ENCODE peak calls at places on chromosomes 1 and 21, in nine cellular contexts. Q, X, E, A, L, V, K, I and C are unnamed samples.

GRCh38 chr1:117859901-117860300 is 69.5 kb downstream of the GDAP2 start:
- DNase-seq in Q (no peak), X (no peak), E (no peak), A (no peak), L (no peak), V (no peak), K (no peak), I (no peak), C (no peak)

GRCh38 chr21:44940116-44940631 is 345 bp downstream of the SLX9 start:
- DNase-seq in Q (no peak), X (no peak), E (peak), A (no peak), L (no peak), V (no peak), K (no peak), I (no peak), C (no peak)

GRCh38 chr1:192546596-192547199 is 28.9 kb upstream of the RGS1 start:
- DNase-seq in Q (no peak), X (no peak), E (peak), A (peak), L (no peak), V (no peak), K (no peak), I (no peak), C (no peak)

GRCh38 chr21:42614811-42615342 is 38.5 kb upstream of the PDE9A start:
- DNase-seq in Q (no peak), X (no peak), E (no peak), A (no peak), L (peak), V (peak), K (no peak), I (peak), C (no peak)

GRCh38 chr1:226476657-226477319 is 68.9 kb upstream of the PARP1 start:
- DNase-seq in Q (no peak), X (no peak), E (no peak), A (no peak), L (no peak), V (no peak), K (no peak), I (no peak), C (no peak)

GRCh38 chr1:4585216-4585615 is 69.2 kb upstream of the AJAP1 start:
- DNase-seq in Q (no peak), X (no peak), E (no peak), A (no peak), L (peak), V (no peak), K (no peak), I (no peak), C (no peak)

GRCh38 chr1:159823401-159823800 is 3.3 kb upstream of the SLAMF8 start:
- DNase-seq in Q (no peak), X (no peak), E (no peak), A (no peak), L (no peak), V (no peak), K (no peak), I (no peak), C (no peak)

GRCh38 chr1:150187560-150187931 is 37.8 kb downstream of the PLEKHO1 start:
- DNase-seq in Q (no peak), X (no peak), E (no peak), A (no peak), L (no peak), V (no peak), K (no peak), I (no peak), C (no peak)

GRCh38 chr1:228783415-228784045 is 48.3 kb downstream of the RHOU start:
- DNase-seq in Q (no peak), X (no peak), E (no peak), A (peak), L (no peak), V (no peak), K (no peak), I (no peak), C (no peak)

GRCh38 chr1:7595338-7595737 is 175.8 kb upstream of the VAMP3 start:
- DNase-seq in Q (no peak), X (no peak), E (no peak), A (no peak), L (no peak), V (no peak), K (no peak), I (peak), C (no peak)

GRCh38 chr1:1394116-1394515 is 5.0 kb downstream of the CCNL2 start:
- DNase-seq in Q (no peak), X (no peak), E (no peak), A (no peak), L (no peak), V (no peak), K (no peak), I (no peak), C (no peak)

GRCh38 chr1:67211589-67212563 is 45.6 kb downstream of the IL23R start:
- DNase-seq in Q (no peak), X (no peak), E (peak), A (peak), L (peak), V (no peak), K (no peak), I (no peak), C (peak)

GRCh38 chr1:210646258-210646616 is 317.5 kb downstream of the HHAT start:
- DNase-seq in Q (no peak), X (no peak), E (no peak), A (no peak), L (no peak), V (no peak), K (no peak), I (no peak), C (no peak)

GRCh38 chr1:209248649-209249279 is 334.8 kb upstream of the CAMK1G start:
- DNase-seq in Q (peak), X (no peak), E (peak), A (peak), L (no peak), V (peak), K (no peak), I (no peak), C (no peak)

GRCh38 chr1:244614113-244614836 is 38.7 kb upstream of the DESI2 start:
- DNase-seq in Q (no peak), X (no peak), E (no peak), A (peak), L (no peak), V (peak), K (no peak), I (no peak), C (no peak)

GRCh38 chr1:163205513-163205912 is 2.8 kb upstream of the RGS5 start:
- DNase-seq in Q (no peak), X (no peak), E (no peak), A (no peak), L (no peak), V (no peak), K (no peak), I (no peak), C (no peak)

GRCh38 chr1:217066794-217067193 is 343.6 kb upstream of the ESRRG start:
- DNase-seq in Q (no peak), X (no peak), E (no peak), A (no peak), L (no peak), V (no peak), K (no peak), I (no peak), C (no peak)

GRCh38 chr21:34243562-34243961 is 120.2 kb upstream of the KCNE2 start:
- DNase-seq in Q (peak), X (peak), E (peak), A (peak), L (no peak), V (peak), K (no peak), I (no peak), C (no peak)

GRCh38 chr1:16386454-16387113 is 19.5 kb downstream of the SZRD1 start:
- DNase-seq in Q (no peak), X (no peak), E (peak), A (peak), L (no peak), V (no peak), K (peak), I (no peak), C (no peak)

GRCh38 chr21:25687787-25688186 is 46.9 kb downstream of the ATP5PF start:
- DNase-seq in Q (no peak), X (no peak), E (no peak), A (no peak), L (no peak), V (no peak), K (no peak), I (no peak), C (no peak)

GRCh38 chr1:224615861-224616760 is at the start of gene CNIH3:
- DNase-seq in Q (no peak), X (no peak), E (no peak), A (peak), L (no peak), V (peak), K (peak), I (peak), C (peak)

GRCh38 chr1:59664167-59664566 is 150.6 kb upstream of the HOOK1 start:
- DNase-seq in Q (no peak), X (no peak), E (no peak), A (no peak), L (no peak), V (no peak), K (no peak), I (no peak), C (no peak)

GRCh38 chr21:37532868-37533780 is 166.6 kb downstream of the DYRK1A start:
- DNase-seq in Q (peak), X (peak), E (no peak), A (no peak), L (no peak), V (peak), K (no peak), I (no peak), C (no peak)

GRCh38 chr1:206940588-206940936 is 5.7 kb downstream of the PIGR start:
- DNase-seq in Q (no peak), X (no peak), E (no peak), A (no peak), L (no peak), V (no peak), K (no peak), I (no peak), C (no peak)

GRCh38 chr1:26949926-26950319 is 10.3 kb downstream of the KDF1 start:
- DNase-seq in Q (no peak), X (no peak), E (no peak), A (no peak), L (no peak), V (no peak), K (no peak), I (peak), C (no peak)

GRCh38 chr1:245825128-245825901 is 670.5 kb downstream of the KIF26B start:
- DNase-seq in Q (no peak), X (peak), E (no peak), A (peak), L (no peak), V (no peak), K (no peak), I (no peak), C (no peak)

GRCh38 chr1:47792786-47793185 is 204.4 kb downstream of the TRABD2B start:
- DNase-seq in Q (no peak), X (no peak), E (no peak), A (no peak), L (no peak), V (no peak), K (no peak), I (no peak), C (no peak)

GRCh38 chr1:90718411-90719320 is 1.6 kb upstream of the BARHL2 start:
- DNase-seq in Q (no peak), X (no peak), E (no peak), A (no peak), L (no peak), V (no peak), K (no peak), I (no peak), C (no peak)

GRCh38 chr1:229621663-229622062 is 4.3 kb downstream of the TAF5L start:
- DNase-seq in Q (no peak), X (no peak), E (no peak), A (no peak), L (no peak), V (no peak), K (no peak), I (no peak), C (no peak)

GRCh38 chr1:178864326-178864725 is 6.6 kb downstream of the ANGPTL1 start:
- DNase-seq in Q (no peak), X (no peak), E (no peak), A (peak), L (no peak), V (no peak), K (no peak), I (no peak), C (no peak)

GRCh38 chr1:19840228-19840627 is 25.1 kb upstream of the RNF186 start:
- DNase-seq in Q (no peak), X (no peak), E (no peak), A (no peak), L (no peak), V (no peak), K (no peak), I (no peak), C (no peak)

GRCh38 chr1:15245593-15246325 is 1.3 kb upstream of the FHAD1 start:
- DNase-seq in Q (no peak), X (no peak), E (no peak), A (peak), L (no peak), V (no peak), K (no peak), I (no peak), C (peak)

GRCh38 chr21:16186742-16187141 is 457.0 kb downstream of the USP25 start:
- DNase-seq in Q (no peak), X (no peak), E (peak), A (peak), L (no peak), V (no peak), K (no peak), I (no peak), C (no peak)

GRCh38 chr1:3516481-3516869 is 62.0 kb downstream of the ARHGEF16 start:
- DNase-seq in Q (no peak), X (no peak), E (no peak), A (no peak), L (no peak), V (no peak), K (no peak), I (no peak), C (no peak)
- H3K27ac ChIP-seq in Q (no peak), X (no peak), E (no peak), A (no peak), L (no peak), V (no peak), K (no peak), I (no peak), C (no peak)

GRCh38 chr1:40307186-40307585 is 9.9 kb downstream of the COL9A2 start:
- DNase-seq in Q (no peak), X (no peak), E (no peak), A (no peak), L (no peak), V (no peak), K (no peak), I (no peak), C (no peak)

GRCh38 chr1:40303790-40304189 is 13.3 kb downstream of the COL9A2 start:
- DNase-seq in Q (no peak), X (no peak), E (no peak), A (no peak), L (no peak), V (no peak), K (no peak), I (no peak), C (no peak)

GRCh38 chr1:40305871-40306270 is 11.2 kb downstream of the COL9A2 start:
- DNase-seq in Q (no peak), X (no peak), E (no peak), A (no peak), L (no peak), V (no peak), K (no peak), I (no peak), C (no peak)

GRCh38 chr1:40306296-40306695 is 10.8 kb downstream of the COL9A2 start:
- DNase-seq in Q (no peak), X (no peak), E (no peak), A (no peak), L (no peak), V (peak), K (no peak), I (no peak), C (no peak)

GRCh38 chr1:40305451-40305850 is 11.6 kb downstream of the COL9A2 start:
- DNase-seq in Q (no peak), X (no peak), E (no peak), A (peak), L (no peak), V (no peak), K (no peak), I (no peak), C (no peak)
- H3K4me3 ChIP-seq in Q (no peak), X (no peak), E (no peak), A (no peak), L (no peak), V (no peak), K (no peak), I (no peak), C (no peak)

DNA sequence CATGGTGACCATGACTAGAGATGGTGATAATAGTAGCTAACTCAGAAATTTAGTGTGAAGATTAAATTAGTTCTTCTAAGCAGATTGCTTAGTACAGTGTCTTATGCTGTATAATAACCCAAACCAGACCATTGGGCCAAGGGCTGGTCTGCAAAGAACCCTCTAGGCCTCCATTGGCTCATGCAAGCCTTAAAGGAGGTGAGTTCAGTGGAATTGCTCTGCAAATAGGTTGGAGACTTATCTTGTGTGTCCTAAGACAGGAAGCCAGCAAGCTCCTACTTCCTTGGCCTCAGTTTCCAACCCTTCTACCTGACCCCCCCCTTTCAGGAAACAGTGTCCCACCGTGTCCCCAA is 1.8 kb upstream of the MEF2D start:
- DNase-seq in Q (no peak), X (no peak), E (no peak), A (no peak), L (no peak), V (no peak), K (no peak), I (no peak), C (no peak)
- H3K27ac ChIP-seq in Q (peak), X (peak), E (peak), A (peak), L (peak), V (peak), K (peak), I (peak), C (peak)

DNA sequence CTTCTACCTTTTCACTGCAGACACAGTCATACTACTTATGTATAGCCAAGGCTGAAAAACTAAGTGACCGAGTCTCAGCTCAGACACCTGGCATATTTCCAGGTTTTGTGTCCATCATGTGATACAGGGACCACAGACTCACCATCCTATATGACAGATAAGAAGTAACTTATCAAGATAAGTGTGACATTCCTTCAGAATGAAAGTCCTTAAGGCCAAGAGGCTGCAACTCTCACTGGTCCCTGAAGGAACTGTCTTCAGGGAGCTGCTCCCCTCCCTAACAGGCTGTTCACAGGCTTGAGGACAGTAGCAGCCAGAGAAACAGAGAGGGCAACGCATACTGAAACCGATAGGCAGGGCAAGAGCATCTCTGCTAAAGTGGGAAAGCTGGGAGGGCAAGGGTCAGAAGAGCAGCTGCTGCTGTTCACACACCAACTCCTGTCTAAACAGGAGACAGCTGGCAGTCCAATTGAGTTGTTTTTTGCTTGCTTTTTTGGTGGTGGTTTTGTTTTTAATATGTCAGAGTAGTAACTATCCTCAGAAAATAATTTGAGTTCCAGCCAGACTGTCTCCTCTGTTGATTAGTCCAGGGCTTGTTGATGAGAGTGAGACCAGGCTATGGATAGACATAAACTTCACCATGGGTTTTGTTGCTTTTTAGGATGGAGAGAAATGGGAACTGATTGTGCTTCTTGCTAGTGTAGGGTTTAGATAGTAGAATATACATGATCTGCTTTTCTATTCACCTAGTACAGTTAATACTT is 67.7 kb downstream of the MACF1 start:
- DNase-seq in Q (no peak), X (peak), E (peak), A (no peak), L (no peak), V (no peak), K (no peak), I (no peak), C (peak)
- H3K4me3 ChIP-seq in Q (no peak), X (no peak), E (no peak), A (no peak), L (no peak), V (no peak), K (no peak), I (no peak), C (no peak)

DNA sequence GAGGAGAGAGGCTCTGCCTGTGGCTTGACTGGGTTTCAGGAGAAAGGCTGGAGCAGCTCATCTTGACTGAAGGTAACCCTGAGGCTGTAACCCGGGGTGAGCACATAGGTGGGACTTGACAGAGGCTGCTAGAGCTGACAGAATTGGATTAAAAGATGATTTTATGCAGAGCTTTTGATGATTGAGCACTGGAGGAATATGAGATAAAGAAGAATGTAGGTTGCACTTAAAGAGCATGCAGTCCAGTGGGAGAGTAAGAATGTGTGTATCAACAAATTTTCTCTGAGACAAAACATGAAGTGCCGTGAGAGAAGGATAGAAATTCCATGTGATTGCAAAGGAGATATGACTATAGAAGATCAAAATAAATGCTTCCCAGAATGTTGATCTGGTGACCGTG is 17.4 kb downstream of the LAMC1 start:
- DNase-seq in Q (no peak), X (no peak), E (no peak), A (no peak), L (no peak), V (no peak), K (no peak), I (no peak), C (no peak)
- H3K27ac ChIP-seq in Q (no peak), X (peak), E (peak), A (no peak), L (no peak), V (peak), K (peak), I (no peak), C (no peak)